ENCODE peak calls at places on chromosomes 12 and 14, in five cellular contexts. R, F, V, X and J are unnamed samples.

GRCh38 chr14:54935100-54935499 is 32.5 kb upstream of the GCH1 start:
- DNase-seq in R (no peak), F (no peak), V (no peak), X (no peak), J (no peak)

GRCh38 chr14:76729195-76729594 is 32.1 kb upstream of the VASH1 start:
- DNase-seq in R (no peak), F (no peak), V (no peak), X (no peak), J (no peak)

GRCh38 chr14:96139169-96139568 is 65.5 kb upstream of the BDKRB2 start:
- DNase-seq in R (no peak), F (no peak), V (no peak), X (no peak), J (peak)

GRCh38 chr12:1928439-1929121 is 10.1 kb upstream of the CACNA2D4 start:
- DNase-seq in R (no peak), F (no peak), V (no peak), X (no peak), J (peak)

GRCh38 chr12:58285551-58285950 is 344.2 kb downstream of the ATP23 start:
- DNase-seq in R (no peak), F (peak), V (no peak), X (no peak), J (no peak)

GRCh38 chr14:41586237-41586636 is 20.4 kb upstream of the LRFN5 start:
- DNase-seq in R (peak), F (no peak), V (no peak), X (no peak), J (no peak)

GRCh38 chr12:57171668-57172067 is 24.2 kb upstream of the LRP1-AS start:
- DNase-seq in R (peak), F (no peak), V (no peak), X (no peak), J (peak)

GRCh38 chr12:56188116-56188785 is 1.0 kb downstream of the SMARCC2 start:
- DNase-seq in R (no peak), F (peak), V (no peak), X (peak), J (peak)

GRCh38 chr12:53231859-53232640 is at the start of gene RARG:
- DNase-seq in R (peak), F (peak), V (peak), X (no peak), J (peak)

GRCh38 chr12:24087294-24087693 is 137.8 kb upstream of the SOX5 start:
- DNase-seq in R (no peak), F (no peak), V (no peak), X (no peak), J (no peak)

GRCh38 chr14:90434370-90435020 is 37.7 kb downstream of the CALM1 start:
- DNase-seq in R (no peak), F (no peak), V (no peak), X (no peak), J (no peak)

GRCh38 chr12:11882301-11883019 is 188.3 kb upstream of the BCL2L14 start:
- DNase-seq in R (no peak), F (no peak), V (no peak), X (no peak), J (no peak)

GRCh38 chr12:14810953-14811483 is 3.0 kb downstream of the SMCO3 start:
- DNase-seq in R (no peak), F (no peak), V (no peak), X (peak), J (peak)

GRCh38 chr12:7433276-7433822 is 10.6 kb downstream of the CD163L1 start:
- DNase-seq in R (peak), F (no peak), V (no peak), X (no peak), J (peak)

GRCh38 chr12:69196302-69197288 is 42.8 kb upstream of the CPSF6 start:
- DNase-seq in R (peak), F (no peak), V (no peak), X (no peak), J (no peak)

GRCh38 chr14:67951529-67952120 is 132.0 kb downstream of the RAD51B start:
- DNase-seq in R (peak), F (no peak), V (no peak), X (no peak), J (no peak)

GRCh38 chr14:94620597-94620996 is 8.4 kb downstream of the SERPINA3 start:
- DNase-seq in R (no peak), F (no peak), V (no peak), X (no peak), J (no peak)

DNA sequence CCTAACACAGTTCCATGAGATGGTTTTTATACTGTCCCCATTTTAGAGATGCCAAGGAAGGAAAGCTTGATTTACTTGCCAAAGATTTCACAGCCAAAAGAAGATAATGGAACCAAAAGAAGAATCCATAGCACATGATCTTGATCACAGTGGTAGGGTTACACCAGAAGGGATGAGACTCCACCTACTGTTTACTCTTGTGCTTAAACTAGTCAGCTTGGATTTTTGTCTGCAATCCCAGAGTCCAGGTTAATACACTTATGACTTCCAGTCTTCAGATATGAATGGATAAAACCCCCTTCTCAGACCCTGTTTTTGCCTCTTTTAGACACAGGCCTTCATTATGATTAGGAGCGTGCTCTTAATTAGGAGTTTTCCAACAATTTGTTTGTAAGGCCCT is 454.2 kb downstream of the AEBP2 start:
- DNase-seq in R (peak), F (no peak), V (peak), X (no peak), J (no peak)
- TF ChIP-seq CTCF in R (peak), F (no peak), V (no peak), X (no peak), J (peak)

GRCh38 chr14:58239259-58240210 is 5.1 kb upstream of the PSMA3 start:
- DNase-seq in R (peak), F (peak), V (peak), X (peak), J (peak)

GRCh38 chr14:58243790-58244555 is 670 bp upstream of the PSMA3 start:
- DNase-seq in R (peak), F (no peak), V (no peak), X (peak), J (peak)

GRCh38 chr14:58249611-58250010 is 5.0 kb downstream of the PSMA3 start:
- DNase-seq in R (no peak), F (no peak), V (no peak), X (no peak), J (no peak)

GRCh38 chr14:58245562-58245961 is 919 bp downstream of the PSMA3 start:
- DNase-seq in R (no peak), F (no peak), V (no peak), X (peak), J (peak)

GRCh38 chr14:58244556-58245387 is at the start of gene PSMA3:
- DNase-seq in R (peak), F (peak), V (peak), X (peak), J (peak)
- TF ChIP-seq CTCF in R (no peak), F (no peak), V (no peak), X (no peak), J (no peak)

GRCh38 chr12:65585648-65586420 is 238.4 kb upstream of the HMGA2 start:
- DNase-seq in R (no peak), F (no peak), V (no peak), X (no peak), J (no peak)
- TF ChIP-seq CTCF in R (no peak), F (no peak), V (no peak), X (no peak), J (no peak)

GRCh38 chr12:132524405-132524804 is 34.5 kb downstream of the FBRSL1 start:
- DNase-seq in R (peak), F (no peak), V (no peak), X (no peak), J (peak)

GRCh38 chr12:132525833-132526455 is 36.0 kb downstream of the FBRSL1 start:
- DNase-seq in R (no peak), F (no peak), V (no peak), X (no peak), J (no peak)

GRCh38 chr12:132527186-132527882 is 37.4 kb downstream of the FBRSL1 start:
- DNase-seq in R (no peak), F (no peak), V (no peak), X (no peak), J (peak)

GRCh38 chr12:132523576-132524331 is 33.8 kb downstream of the FBRSL1 start:
- DNase-seq in R (peak), F (peak), V (peak), X (peak), J (peak)

GRCh38 chr12:132525011-132525832 is 35.3 kb downstream of the FBRSL1 start:
- DNase-seq in R (no peak), F (no peak), V (no peak), X (no peak), J (peak)
- TF ChIP-seq CTCF in R (no peak), F (no peak), V (no peak), X (no peak), J (no peak)

DNA sequence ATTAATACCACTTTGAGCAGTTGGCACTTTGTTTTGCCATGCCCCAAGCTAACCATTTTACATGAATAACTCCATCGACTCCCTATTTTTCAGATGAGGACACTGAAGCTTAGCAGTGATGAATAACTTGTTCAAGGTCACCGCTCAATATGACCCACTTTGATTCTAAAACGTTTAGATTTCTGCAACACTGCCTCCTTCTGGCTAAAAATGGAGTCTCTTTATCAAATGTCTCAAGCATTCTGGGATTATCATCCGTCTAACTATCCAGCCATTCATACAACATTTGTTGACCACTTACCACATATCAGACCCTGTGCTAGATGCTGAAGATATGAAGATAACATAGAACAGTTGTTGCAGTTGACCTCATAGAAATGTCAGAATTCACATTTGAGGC is 298.0 kb downstream of the PPFIA2 start:
- DNase-seq in R (no peak), F (no peak), V (no peak), X (no peak), J (no peak)
- TF ChIP-seq CTCF in R (peak), F (no peak), V (no peak), X (peak), J (no peak)

DNA sequence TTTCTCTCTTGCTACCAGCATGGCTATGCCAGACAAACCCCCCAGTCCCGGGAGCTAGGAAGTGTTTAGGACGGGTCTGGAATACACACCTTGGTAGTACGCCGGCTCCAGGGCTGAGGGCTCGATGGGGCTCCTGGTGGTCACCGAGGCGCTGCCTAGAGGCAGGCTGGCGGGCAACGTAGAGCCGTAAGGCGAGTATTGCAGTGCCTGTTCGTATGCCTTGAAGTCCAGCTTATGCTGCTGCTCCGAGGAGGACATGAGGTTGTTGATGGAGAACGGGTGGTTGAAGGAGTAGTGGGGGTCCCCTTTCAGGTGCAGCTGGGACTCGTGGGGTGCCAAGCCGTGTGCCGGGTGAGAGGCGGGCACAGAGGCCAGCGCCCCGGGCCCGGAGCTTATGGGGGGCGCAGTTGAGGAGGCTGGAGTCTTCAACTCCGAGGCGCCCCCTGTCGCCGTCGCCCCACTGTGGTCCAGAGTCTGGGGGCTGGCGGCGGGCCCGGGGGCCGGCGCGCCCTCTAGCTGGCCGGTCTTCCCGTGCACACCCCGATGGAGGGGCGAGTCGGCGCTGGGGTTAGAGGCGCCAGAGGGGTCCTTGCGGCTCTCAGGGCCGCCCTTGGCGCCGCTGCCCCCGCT is 3.6 kb downstream of the FOXA1 start:
- DNase-seq in R (no peak), F (peak), V (peak), X (no peak), J (peak)
- TF ChIP-seq CTCF in R (no peak), F (peak), V (no peak), X (no peak), J (no peak)